ENCODE peak calls at places on chromosome 21, in eight cellular contexts. N is GM10248, M is HCEC 1CT, F is G401, U is amniotic epithelial cell, Y is T-helper 2 cell, L is progenitor cell of endocrine pancreas, W is NCI-H187. I is an unnamed sample.

GRCh38 chr21:34022557-34023335 is 50.6 kb upstream of the MRPS6 start:
- DNase-seq in F (no peak), U (no peak), M (no peak), Y (no peak), W (no peak), N (no peak), L (no peak), I (no peak)

GRCh38 chr21:37198989-37199924 is 67.9 kb downstream of the VPS26C start:
- DNase-seq in F (no peak), W (no peak), M (peak; percentile 37), N (no peak), L (no peak), U (peak; percentile 64), Y (no peak), I (no peak)

GRCh38 chr21:42466700-42467612 is 29.1 kb downstream of the RSPH1 start:
- DNase-seq in N (peak; percentile 56), L (no peak), F (peak; percentile 17), W (no peak), M (no peak), U (peak; percentile 59), Y (no peak), I (peak; percentile 43)

GRCh38 chr21:41581592-41582228 is 73.8 kb upstream of the TMPRSS2 start:
- DNase-seq in Y (no peak), W (no peak), U (no peak), F (no peak), N (no peak), M (no peak), L (no peak), I (no peak)

GRCh38 chr21:34091032-34091431 is 17.7 kb downstream of the MRPS6 start:
- DNase-seq in W (no peak), M (no peak), L (no peak), N (no peak), F (no peak), U (no peak), Y (no peak), I (no peak)

GRCh38 chr21:36747815-36748381 is 49.0 kb downstream of the SIM2 start:
- DNase-seq in L (peak; percentile 85), N (peak; percentile 52), F (peak; percentile 31), Y (no peak), U (no peak), W (no peak), M (peak; percentile 14), I (no peak)

GRCh38 chr21:44583800-44584147 is 3.4 kb upstream of the KRTAP10-5 start:
- DNase-seq in F (no peak), M (no peak), N (no peak), L (no peak), Y (no peak), W (no peak), U (no peak), I (no peak)

GRCh38 chr21:32515869-32516268 is 69.5 kb downstream of the TCP10L start:
- DNase-seq in Y (no peak), L (no peak), W (no peak), U (peak; percentile 48), M (peak; percentile 10), N (no peak), F (peak; percentile 44), I (no peak)

GRCh38 chr21:46294647-46295176 is 8.6 kb downstream of the YBEY start:
- DNase-seq in Y (no peak), W (no peak), M (peak; percentile 65), N (peak; percentile 64), U (peak; percentile 54), L (no peak), F (no peak), I (no peak)

GRCh38 chr21:43667191-43667904 is 8.0 kb downstream of the RRP1B start:
- DNase-seq in N (no peak), W (no peak), F (no peak), Y (no peak), U (peak; percentile 97), M (peak; percentile 82), L (no peak), I (no peak)

GRCh38 chr21:46036696-46037337 is 55.2 kb downstream of the COL6A1 start:
- DNase-seq in Y (no peak), N (no peak), W (no peak), F (no peak), U (no peak), M (no peak), L (no peak), I (no peak)